ENCODE peak calls at places on chromosome 7, in eight cellular contexts. One of them, this sample, is unnamed.

GRCh38 chr7:135976312-135977019 is 693 bp downstream of the MTPN start:
- DNase-seq in lung: no peak
- DNase-seq in tibial artery: no peak
- DNase-seq in OCI-LY7: peak
- DNase-seq in prostate gland: no peak
- DNase-seq in uterus: no peak
- DNase-seq in mammary epithelial cell: peak
- DNase-seq in colonic mucosa: peak
- DNase-seq in this sample: peak

GRCh38 chr7:128351296-128352123 is 7.8 kb upstream of the RBM28 start:
- DNase-seq in prostate gland: no peak
- DNase-seq in colonic mucosa: no peak
- DNase-seq in uterus: no peak
- DNase-seq in tibial artery: no peak
- DNase-seq in OCI-LY7: no peak
- DNase-seq in lung: no peak
- DNase-seq in mammary epithelial cell: no peak
- DNase-seq in this sample: no peak

GRCh38 chr7:68216046-68216445 is 1219.4 kb downstream of the TYW1 start:
- DNase-seq in colonic mucosa: no peak
- DNase-seq in uterus: no peak
- DNase-seq in lung: peak
- DNase-seq in tibial artery: no peak
- DNase-seq in OCI-LY7: no peak
- DNase-seq in prostate gland: no peak
- DNase-seq in mammary epithelial cell: no peak
- DNase-seq in this sample: no peak

GRCh38 chr7:81680120-81680519 is 89.7 kb downstream of the HGF start:
- DNase-seq in tibial artery: no peak
- DNase-seq in mammary epithelial cell: no peak
- DNase-seq in OCI-LY7: no peak
- DNase-seq in colonic mucosa: no peak
- DNase-seq in prostate gland: no peak
- DNase-seq in uterus: no peak
- DNase-seq in lung: no peak
- DNase-seq in this sample: no peak

GRCh38 chr7:77933394-77933793 is 134.8 kb downstream of the PHTF2 start:
- DNase-seq in OCI-LY7: no peak
- DNase-seq in tibial artery: no peak
- DNase-seq in mammary epithelial cell: peak
- DNase-seq in lung: no peak
- DNase-seq in colonic mucosa: no peak
- DNase-seq in prostate gland: no peak
- DNase-seq in uterus: no peak
- DNase-seq in this sample: peak

GRCh38 chr7:37920619-37921339 is at the start of gene EPDR1:
- DNase-seq in tibial artery: peak
- DNase-seq in colonic mucosa: peak
- DNase-seq in OCI-LY7: peak
- DNase-seq in prostate gland: peak
- DNase-seq in lung: peak
- DNase-seq in uterus: peak
- DNase-seq in mammary epithelial cell: peak
- DNase-seq in this sample: no peak

GRCh38 chr7:26187380-26188290 is 12.9 kb downstream of the HNRNPA2B1 start:
- DNase-seq in OCI-LY7: peak
- DNase-seq in tibial artery: no peak
- DNase-seq in uterus: no peak
- DNase-seq in mammary epithelial cell: no peak
- DNase-seq in lung: no peak
- DNase-seq in prostate gland: no peak
- DNase-seq in colonic mucosa: no peak
- DNase-seq in this sample: no peak

GRCh38 chr7:137916980-137917645 is 70.3 kb upstream of the DGKI start:
- DNase-seq in colonic mucosa: no peak
- DNase-seq in uterus: no peak
- DNase-seq in prostate gland: no peak
- DNase-seq in mammary epithelial cell: no peak
- DNase-seq in lung: no peak
- DNase-seq in OCI-LY7: no peak
- DNase-seq in tibial artery: no peak
- DNase-seq in this sample: no peak

GRCh38 chr7:111108526-111108925 is 17.6 kb downstream of the LRRN3 start:
- DNase-seq in OCI-LY7: no peak
- DNase-seq in prostate gland: no peak
- DNase-seq in tibial artery: no peak
- DNase-seq in mammary epithelial cell: peak
- DNase-seq in uterus: no peak
- DNase-seq in colonic mucosa: no peak
- DNase-seq in lung: no peak
- DNase-seq in this sample: no peak

GRCh38 chr7:30659312-30659711 is 22.9 kb downstream of the CRHR2 start:
- DNase-seq in mammary epithelial cell: peak
- DNase-seq in uterus: no peak
- DNase-seq in prostate gland: no peak
- DNase-seq in lung: no peak
- DNase-seq in tibial artery: peak
- DNase-seq in colonic mucosa: no peak
- DNase-seq in OCI-LY7: no peak
- DNase-seq in this sample: no peak

GRCh38 chr7:123655614-123656013 is at the start of gene LMOD2:
- DNase-seq in OCI-LY7: no peak
- DNase-seq in mammary epithelial cell: no peak
- DNase-seq in tibial artery: no peak
- DNase-seq in lung: no peak
- DNase-seq in prostate gland: no peak
- DNase-seq in uterus: no peak
- DNase-seq in colonic mucosa: no peak
- DNase-seq in this sample: no peak

GRCh38 chr7:144526912-144527610 is 123.6 kb upstream of the NOBOX start:
- DNase-seq in mammary epithelial cell: no peak
- DNase-seq in prostate gland: no peak
- DNase-seq in uterus: no peak
- DNase-seq in lung: no peak
- DNase-seq in OCI-LY7: no peak
- DNase-seq in colonic mucosa: no peak
- DNase-seq in tibial artery: no peak
- DNase-seq in this sample: no peak

GRCh38 chr7:26513948-26514347 is 222.3 kb downstream of the SNX10 start:
- DNase-seq in lung: no peak
- DNase-seq in mammary epithelial cell: no peak
- DNase-seq in colonic mucosa: no peak
- DNase-seq in OCI-LY7: no peak
- DNase-seq in prostate gland: no peak
- DNase-seq in uterus: no peak
- DNase-seq in tibial artery: no peak
- DNase-seq in this sample: no peak

GRCh38 chr7:44538798-44539668 is 2.1 kb downstream of the NPC1L1 start:
- DNase-seq in uterus: no peak
- DNase-seq in prostate gland: no peak
- DNase-seq in tibial artery: peak
- DNase-seq in lung: no peak
- DNase-seq in OCI-LY7: no peak
- DNase-seq in mammary epithelial cell: no peak
- DNase-seq in colonic mucosa: no peak
- DNase-seq in this sample: no peak

GRCh38 chr7:133484135-133484534 is 231.3 kb downstream of the EXOC4 start:
- DNase-seq in OCI-LY7: peak
- DNase-seq in mammary epithelial cell: peak
- DNase-seq in lung: no peak
- DNase-seq in tibial artery: no peak
- DNase-seq in prostate gland: no peak
- DNase-seq in uterus: no peak
- DNase-seq in colonic mucosa: no peak
- DNase-seq in this sample: peak

GRCh38 chr7:19269301-19269700 is 124.1 kb upstream of the FERD3L start:
- DNase-seq in prostate gland: no peak
- DNase-seq in colonic mucosa: no peak
- DNase-seq in uterus: no peak
- DNase-seq in tibial artery: no peak
- DNase-seq in OCI-LY7: no peak
- DNase-seq in mammary epithelial cell: no peak
- DNase-seq in lung: no peak
- DNase-seq in this sample: no peak

GRCh38 chr7:17299477-17299991 is 1.1 kb downstream of the AHR start:
- DNase-seq in prostate gland: no peak
- DNase-seq in colonic mucosa: peak
- DNase-seq in lung: no peak
- DNase-seq in mammary epithelial cell: peak
- DNase-seq in uterus: no peak
- DNase-seq in tibial artery: no peak
- DNase-seq in OCI-LY7: no peak
- DNase-seq in this sample: peak

GRCh38 chr7:114112806-114113205 is 194.0 kb upstream of the PPP1R3A start:
- DNase-seq in colonic mucosa: no peak
- DNase-seq in prostate gland: no peak
- DNase-seq in lung: no peak
- DNase-seq in OCI-LY7: no peak
- DNase-seq in mammary epithelial cell: no peak
- DNase-seq in tibial artery: no peak
- DNase-seq in uterus: no peak
- DNase-seq in this sample: no peak

GRCh38 chr7:114109299-114109698 is 190.5 kb upstream of the PPP1R3A start:
- DNase-seq in OCI-LY7: no peak
- DNase-seq in colonic mucosa: no peak
- DNase-seq in mammary epithelial cell: no peak
- DNase-seq in uterus: no peak
- DNase-seq in lung: no peak
- DNase-seq in tibial artery: no peak
- DNase-seq in prostate gland: no peak
- DNase-seq in this sample: no peak

GRCh38 chr7:114102996-114103395 is 184.2 kb upstream of the PPP1R3A start:
- DNase-seq in uterus: no peak
- DNase-seq in lung: no peak
- DNase-seq in colonic mucosa: no peak
- DNase-seq in prostate gland: no peak
- DNase-seq in tibial artery: no peak
- DNase-seq in OCI-LY7: no peak
- DNase-seq in mammary epithelial cell: no peak
- DNase-seq in this sample: no peak

GRCh38 chr7:114104035-114104434 is 185.2 kb upstream of the PPP1R3A start:
- DNase-seq in uterus: no peak
- DNase-seq in colonic mucosa: no peak
- DNase-seq in tibial artery: no peak
- DNase-seq in OCI-LY7: no peak
- DNase-seq in mammary epithelial cell: no peak
- DNase-seq in prostate gland: no peak
- DNase-seq in lung: no peak
- DNase-seq in this sample: no peak

GRCh38 chr7:114107522-114107921 is 188.7 kb upstream of the PPP1R3A start:
- DNase-seq in colonic mucosa: no peak
- DNase-seq in lung: no peak
- DNase-seq in uterus: no peak
- DNase-seq in tibial artery: no peak
- DNase-seq in mammary epithelial cell: no peak
- DNase-seq in OCI-LY7: no peak
- DNase-seq in prostate gland: no peak
- DNase-seq in this sample: no peak
- H3K27ac ChIP-seq in colonic mucosa: no peak
- H3K27ac ChIP-seq in lung: no peak
- H3K27ac ChIP-seq in uterus: no peak
- H3K27ac ChIP-seq in tibial artery: no peak
- H3K27ac ChIP-seq in mammary epithelial cell: no peak
- H3K27ac ChIP-seq in OCI-LY7: no peak
- H3K27ac ChIP-seq in prostate gland: no peak
- H3K27ac ChIP-seq in this sample: no peak

DNA sequence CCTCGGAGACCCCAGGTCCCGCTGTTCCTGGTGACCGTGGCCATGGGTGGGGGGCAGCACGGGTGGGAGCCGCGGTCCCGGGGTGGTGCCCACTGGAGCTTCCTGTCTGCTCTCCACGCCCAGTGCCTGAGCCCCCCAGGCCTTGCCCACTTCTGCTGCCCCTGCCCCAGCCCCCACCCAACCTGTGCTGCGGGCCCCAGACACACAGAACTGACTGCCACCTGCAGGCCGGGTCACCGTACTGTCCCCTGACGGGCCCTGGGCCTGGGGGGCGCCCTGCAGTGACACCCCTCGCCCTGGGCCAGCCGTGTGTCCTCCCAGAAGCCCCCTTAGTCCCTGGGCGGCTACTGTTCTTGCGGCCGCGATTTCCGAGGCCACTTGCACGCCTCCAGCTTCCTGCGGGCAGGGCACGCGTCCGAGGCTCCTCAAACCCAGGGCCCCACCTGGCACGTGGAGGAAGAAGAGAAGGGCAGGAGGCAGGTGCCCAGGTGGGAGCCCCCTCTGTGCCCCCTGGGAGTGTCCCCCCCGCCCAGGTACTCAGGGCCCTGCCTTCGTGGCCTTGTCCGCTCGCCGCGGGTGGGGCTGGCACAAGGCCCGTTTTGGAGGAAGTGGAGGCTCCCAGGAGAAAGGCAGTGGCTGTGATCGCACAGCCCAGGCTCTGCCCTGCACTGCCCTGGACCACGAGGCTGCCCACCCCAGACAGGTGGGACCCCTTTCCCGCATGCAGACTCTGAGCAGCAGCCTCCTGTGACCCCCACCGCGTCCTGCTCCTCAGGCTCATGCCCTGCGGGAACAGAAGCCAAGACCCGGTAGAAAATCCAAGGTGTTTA is 10.4 kb downstream of the TMEM184A start:
- DNase-seq in colonic mucosa: no peak
- DNase-seq in prostate gland: no peak
- DNase-seq in tibial artery: peak
- DNase-seq in uterus: no peak
- DNase-seq in OCI-LY7: peak
- DNase-seq in lung: no peak
- DNase-seq in mammary epithelial cell: no peak
- DNase-seq in this sample: no peak
- TF ChIP-seq CTCF in colonic mucosa: no peak
- TF ChIP-seq CTCF in prostate gland: no peak
- TF ChIP-seq CTCF in tibial artery: no peak
- TF ChIP-seq CTCF in uterus: no peak
- TF ChIP-seq CTCF in OCI-LY7: peak
- TF ChIP-seq CTCF in lung: no peak
- TF ChIP-seq CTCF in mammary epithelial cell: no peak
- TF ChIP-seq CTCF in this sample: no peak

DNA sequence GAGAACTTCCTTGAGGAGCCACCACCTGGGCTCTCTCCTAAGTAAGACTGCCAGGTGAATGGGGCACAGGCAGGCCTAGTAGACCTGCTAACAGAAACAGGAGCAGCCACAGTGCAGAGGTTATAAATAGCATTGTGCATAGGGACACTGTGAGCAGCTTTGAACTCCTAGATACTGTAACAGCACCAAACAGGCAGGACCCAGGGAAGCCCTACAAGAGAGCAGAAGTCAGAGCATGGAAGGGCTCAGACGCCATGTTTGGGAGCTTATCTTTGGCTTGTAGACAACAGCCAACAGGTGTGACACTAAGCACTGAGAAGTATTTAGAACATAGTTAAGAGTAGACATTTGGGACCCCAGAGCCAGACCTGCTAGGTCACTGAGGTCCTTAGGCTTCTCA is 14.5 kb downstream of the XRCC2 start:
- DNase-seq in tibial artery: no peak
- DNase-seq in uterus: no peak
- DNase-seq in OCI-LY7: no peak
- DNase-seq in lung: no peak
- DNase-seq in mammary epithelial cell: no peak
- DNase-seq in colonic mucosa: no peak
- DNase-seq in prostate gland: no peak
- DNase-seq in this sample: no peak
- H3K27ac ChIP-seq in tibial artery: no peak
- H3K27ac ChIP-seq in uterus: no peak
- H3K27ac ChIP-seq in OCI-LY7: no peak
- H3K27ac ChIP-seq in lung: no peak
- H3K27ac ChIP-seq in mammary epithelial cell: no peak
- H3K27ac ChIP-seq in colonic mucosa: no peak
- H3K27ac ChIP-seq in prostate gland: no peak
- H3K27ac ChIP-seq in this sample: no peak

GRCh38 chr7:70492641-70493040 is 639.3 kb upstream of the GALNT17 start:
- DNase-seq in OCI-LY7: peak
- DNase-seq in mammary epithelial cell: no peak
- DNase-seq in tibial artery: no peak
- DNase-seq in colonic mucosa: no peak
- DNase-seq in prostate gland: no peak
- DNase-seq in lung: no peak
- DNase-seq in uterus: no peak
- DNase-seq in this sample: no peak
- TF ChIP-seq CTCF in OCI-LY7: peak
- TF ChIP-seq CTCF in mammary epithelial cell: no peak
- TF ChIP-seq CTCF in tibial artery: no peak
- TF ChIP-seq CTCF in colonic mucosa: no peak
- TF ChIP-seq CTCF in prostate gland: no peak
- TF ChIP-seq CTCF in lung: no peak
- TF ChIP-seq CTCF in uterus: no peak
- TF ChIP-seq CTCF in this sample: no peak

This sample was measured in RWPE1.